ENCODE peak calls at places on chromosomes 12 and 14, in four cellular contexts. A, J, E and O are unnamed samples.

GRCh38 chr12:128178551-128178950 is 88.4 kb upstream of the TMEM132C start:
- DNase-seq in E (no peak), A (no peak), J (no peak), O (no peak)

GRCh38 chr14:104695660-104696000 is 6.2 kb downstream of the INF2 start:
- DNase-seq in A (no peak), J (no peak), E (no peak), O (no peak)

GRCh38 chr12:96313606-96314005 is 86.6 kb downstream of the CDK17 start:
- DNase-seq in J (peak; percentile 19), E (no peak), A (no peak), O (no peak)

GRCh38 chr14:51539571-51540037 is 112.1 kb upstream of the FRMD6 start:
- DNase-seq in J (peak; percentile 17), E (no peak), A (no peak), O (peak; percentile 49)

GRCh38 chr12:108825205-108825950 is 32.0 kb downstream of the SSH1 start:
- DNase-seq in J (peak; percentile 24), E (no peak), A (no peak), O (no peak)

GRCh38 chr12:70994217-70994788 is 73.8 kb upstream of the PTPRR start:
- DNase-seq in E (no peak), J (no peak), A (no peak), O (peak; percentile 43)

GRCh38 chr14:20734079-20734806 is 11.4 kb upstream of the EDDM3A start:
- DNase-seq in E (no peak), J (no peak), A (no peak), O (no peak)

GRCh38 chr14:32809255-32809654 is 129.4 kb upstream of the NPAS3 start:
- DNase-seq in A (no peak), E (no peak), J (no peak), O (no peak)

GRCh38 chr12:108377260-108377659 is 38.1 kb upstream of the CMKLR1 start:
- DNase-seq in J (no peak), A (no peak), E (no peak), O (no peak)

GRCh38 chr12:81257952-81258551 is 180.2 kb downstream of the ACSS3 start:
- DNase-seq in E (no peak), A (no peak), J (peak; percentile 60), O (no peak)

GRCh38 chr14:105711841-105712460 is 185.6 kb downstream of the TMEM121 start:
- DNase-seq in J (no peak), E (no peak), A (no peak), O (no peak)

GRCh38 chr12:41051909-41052308 is 136.2 kb upstream of the PDZRN4 start:
- DNase-seq in E (no peak), J (no peak), A (no peak), O (no peak)

GRCh38 chr14:59454131-59454530 is 11.0 kb downstream of the GPR135 start:
- DNase-seq in J (no peak), A (no peak), E (no peak), O (peak; percentile 70)

GRCh38 chr12:30925607-30926242 is 823 bp upstream of the TSPAN11 start:
- DNase-seq in A (no peak), E (no peak), J (no peak), O (no peak)

GRCh38 chr12:81520064-81520945 is 238.8 kb downstream of the PPFIA2 start:
- DNase-seq in E (no peak), J (peak; percentile 10), A (no peak), O (no peak)

GRCh38 chr12:105322070-105322469 is 8.4 kb upstream of the C12orf75 start:
- DNase-seq in A (no peak), E (no peak), J (no peak), O (peak; percentile 42)

GRCh38 chr12:11941601-11942360 is 129.0 kb upstream of the BCL2L14 start:
- DNase-seq in A (no peak), E (no peak), J (no peak), O (peak; percentile 86)

GRCh38 chr14:90381011-90381790 is 15.6 kb upstream of the CALM1 start:
- DNase-seq in E (no peak), J (no peak), A (peak; percentile 48), O (no peak)

GRCh38 chr12:50934371-50934851 is 17.9 kb upstream of the HIGD1C start:
- DNase-seq in A (no peak), J (no peak), E (no peak), O (no peak)

GRCh38 chr12:114829833-114830232 is 145.9 kb upstream of the TBX3 start:
- DNase-seq in A (no peak), E (no peak), J (no peak), O (no peak)

GRCh38 chr12:1801285-1801975 is 18.9 kb upstream of the LRTM2 start:
- DNase-seq in J (no peak), A (no peak), E (no peak), O (peak; percentile 86)
- H3K4me3 ChIP-seq in J (no peak overlapping the region), A (no peak overlapping the region), E (no peak overlapping the region), O (no peak overlapping the region)

DNA sequence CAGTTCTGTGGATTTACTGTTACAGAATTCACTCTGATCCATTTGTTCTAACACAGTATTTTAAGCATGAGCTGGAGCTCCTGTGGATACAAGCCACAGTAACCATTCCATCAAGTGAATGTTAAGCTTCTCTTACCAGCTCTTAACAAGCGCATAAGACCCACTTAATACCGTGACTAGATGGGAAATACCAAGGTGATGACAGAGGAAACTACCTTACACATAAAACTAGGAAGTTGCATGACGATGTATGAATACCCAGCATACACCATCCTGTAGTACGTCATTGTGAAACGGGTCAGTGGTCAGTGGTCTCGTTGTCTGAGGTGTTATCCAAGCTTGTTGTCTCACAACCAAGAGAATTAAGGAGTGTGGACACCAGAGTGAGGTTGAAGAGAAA is 2.0 kb upstream of the GALC start:
- DNase-seq in A (no peak), E (no peak), J (peak; percentile 83), O (no peak)
- H3K4me3 ChIP-seq in A (no peak overlapping the region), E (peak overlapping the region; percentile 29), J (no peak overlapping the region), O (no peak overlapping the region)

DNA sequence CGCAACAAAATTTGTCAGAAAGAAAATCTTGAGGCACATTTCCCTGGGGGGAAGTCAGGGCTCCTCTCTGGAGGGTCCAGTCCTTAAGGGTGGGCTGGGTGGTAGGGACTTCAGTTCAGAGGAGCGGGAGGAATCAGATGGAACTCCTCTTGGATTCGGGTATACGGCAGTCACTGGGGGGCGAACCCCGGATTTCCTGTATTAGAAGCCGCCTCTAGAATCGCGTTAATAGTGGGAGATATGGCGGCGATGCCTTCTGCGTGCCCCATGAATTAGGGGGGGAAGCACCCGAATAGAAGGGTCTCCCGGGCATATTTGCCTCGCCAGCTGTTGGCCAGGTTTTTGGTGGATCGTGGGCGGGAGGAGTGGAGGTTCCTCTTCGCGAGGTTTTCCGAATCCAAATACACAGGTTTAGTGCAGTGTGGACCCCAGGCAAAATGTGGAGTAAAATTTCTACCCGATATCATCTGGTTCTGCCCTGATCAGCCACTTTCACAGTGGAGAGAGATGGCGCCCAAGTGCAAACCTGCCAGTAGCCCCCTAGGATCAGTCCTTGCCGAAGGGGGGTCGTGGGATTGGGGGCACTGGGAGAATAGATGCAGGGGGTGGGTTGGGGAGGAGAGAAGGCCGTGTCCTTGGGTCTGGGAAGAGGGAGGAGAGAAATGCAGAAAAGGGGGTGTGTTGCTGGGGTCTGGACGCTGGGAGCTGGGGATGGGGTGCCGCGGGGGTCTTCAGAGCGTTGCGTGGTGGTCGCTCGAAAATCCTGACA is 637 bp downstream of the MEG3 start:
- DNase-seq in A (no peak), E (no peak), J (no peak), O (no peak)
- H3K4me3 ChIP-seq in A (peak overlapping the region; percentile 18), E (no peak overlapping the region), J (no peak overlapping the region), O (no peak overlapping the region)

DNA sequence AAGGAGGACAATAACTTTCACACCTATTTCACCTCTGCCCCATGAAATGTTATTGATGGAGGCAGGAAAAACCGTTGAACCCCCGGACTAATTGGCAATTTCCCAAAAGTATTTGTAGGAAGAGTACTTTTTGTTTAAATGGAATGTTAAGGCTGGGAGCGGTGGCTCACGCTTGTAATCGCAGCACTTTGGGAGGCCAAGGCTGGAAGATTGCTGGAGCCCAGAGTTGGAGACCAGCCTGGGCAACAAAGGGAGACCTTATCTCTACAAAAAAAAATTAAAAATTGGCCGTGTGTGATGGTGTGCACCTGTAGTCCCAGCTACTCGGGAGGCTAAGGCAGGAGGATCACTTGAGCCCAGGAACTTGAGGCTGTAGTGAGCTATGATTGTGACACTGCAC is 26.0 kb upstream of the SPTLC2 start:
- DNase-seq in E (no peak), J (no peak), A (no peak), O (no peak)
- H3K4me3 ChIP-seq in E (peak overlapping the region; percentile 64), J (peak overlapping the region; percentile 79), A (no peak overlapping the region), O (no peak overlapping the region)

DNA sequence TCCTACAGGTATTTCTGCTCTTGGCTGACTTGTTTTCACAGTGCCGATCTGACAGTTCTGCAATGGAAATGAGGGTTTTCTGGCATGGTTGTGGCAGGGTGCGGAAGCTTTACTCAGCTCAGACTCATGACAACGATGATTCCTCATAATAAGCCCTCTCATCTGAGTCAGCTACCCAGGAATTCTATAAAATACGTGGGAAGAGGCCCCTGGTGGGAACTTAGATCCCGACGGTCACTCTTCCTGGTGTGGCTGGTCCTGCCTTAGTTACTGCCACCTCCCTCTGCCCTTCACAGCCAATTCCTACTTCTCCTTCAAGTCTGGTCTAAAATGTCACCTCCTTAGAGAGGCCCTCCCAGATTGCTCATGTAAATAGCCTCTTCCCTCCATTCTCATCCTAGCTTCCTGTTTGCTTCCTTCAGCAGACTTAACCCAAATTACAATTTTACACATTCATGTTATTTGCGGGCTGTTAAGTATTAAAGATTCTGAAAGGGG is 104.2 kb upstream of the MAP1LC3B2 start:
- DNase-seq in A (no peak), E (no peak), J (no peak), O (peak; percentile 79)
- H3K4me3 ChIP-seq in A (no peak overlapping the region), E (no peak overlapping the region), J (no peak overlapping the region), O (peak overlapping the region; percentile 5)

GRCh38 chr14:64721899-64722298 is 17.7 kb downstream of the PLEKHG3 start:
- DNase-seq in J (no peak), A (no peak), E (no peak), O (no peak)
- H3K4me3 ChIP-seq in J (no peak overlapping the region), A (no peak overlapping the region), E (no peak overlapping the region), O (no peak overlapping the region)

DNA sequence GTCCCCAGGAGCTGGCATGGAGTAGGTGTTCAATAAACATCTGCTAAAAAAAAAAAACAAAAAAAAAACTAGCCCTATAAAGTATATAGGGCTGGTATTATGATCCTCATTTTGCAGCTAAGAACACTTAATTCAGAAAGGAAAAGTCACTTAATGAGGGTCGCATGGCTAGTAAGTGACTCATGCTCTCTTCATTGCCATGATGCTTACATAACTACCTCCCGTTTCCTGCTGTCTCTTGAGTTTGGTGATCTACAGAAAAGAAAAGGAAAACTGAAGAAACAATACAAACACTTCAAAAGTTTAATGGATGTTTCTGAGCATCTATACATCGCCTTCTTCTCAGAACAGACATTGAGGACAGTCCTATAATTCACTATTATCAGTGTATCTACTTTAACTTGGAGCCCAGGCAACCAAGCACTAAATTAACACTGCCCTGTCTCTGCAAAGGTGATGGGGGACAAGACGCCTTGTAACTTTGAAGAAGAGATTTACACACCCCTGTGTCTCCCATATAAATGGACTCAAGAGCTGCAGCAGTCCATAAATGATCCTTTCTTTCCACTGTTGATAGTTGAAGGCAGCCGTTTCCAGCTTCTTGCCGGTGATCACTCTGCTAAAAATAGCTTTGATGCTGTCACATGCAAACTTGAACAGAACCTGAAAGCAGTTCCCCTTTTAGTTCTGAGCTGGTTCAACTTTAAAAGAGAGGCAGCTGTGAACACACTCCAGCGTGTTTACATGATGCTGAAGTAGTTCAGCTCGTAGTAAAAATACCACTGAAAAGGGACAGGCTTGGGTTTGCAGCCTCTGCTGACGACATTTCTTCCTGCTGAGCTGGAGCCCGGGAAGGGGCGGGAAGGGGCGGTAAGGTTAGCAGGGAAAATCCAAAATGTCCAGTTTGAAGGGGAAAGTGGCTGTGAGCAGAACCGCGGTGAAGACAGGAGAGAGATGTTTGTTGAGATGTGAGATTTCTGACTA is 113.3 kb downstream of the FOXN3 start:
- DNase-seq in E (peak; percentile 12), A (no peak), J (peak; percentile 90), O (peak; percentile 27)
- H3K4me3 ChIP-seq in E (peak overlapping the region; percentile 31), A (no peak overlapping the region), J (peak overlapping the region; percentile 70), O (no peak overlapping the region)